ENCODE peak calls at places on chromosomes 2 and 18, in nine cellular contexts. B is ACHN; S is HTR-8/SVneo; E is HEK293T; Q is activated naive CD4-positive, alpha-beta T cell; D is mammary epithelial cell; W is epithelial cell of esophagus; T is NCI-H524 treated with DMSO at 0.1 percent for 48 hours; R is stimulated activated CD8-positive, alpha-beta memory T cell treated with anti-CD3 and anti-CD28 coated beads, Interleukin-15, amount 100 ng/mL, for 24 hours. M is an unnamed sample.
A peak's percentile ranks its signal among the peaks of the same experiment; 100 is the strongest.

GRCh38 chr2:163028807-163029206 is 190.2 kb upstream of the KCNH7 start:
- DNase-seq in B (no peak), S (no peak), E (no peak), Q (no peak), D (peak; percentile 0), W (peak; percentile 2), T (no peak), R (no peak), M (no peak)

GRCh38 chr2:195683174-195683573 is 26.1 kb downstream of the SLC39A10 start:
- DNase-seq in B (no peak), S (no peak), E (no peak), Q (no peak), D (peak; percentile 47), W (no peak), T (no peak), R (no peak), M (no peak)

GRCh38 chr2:157741819-157742484 is 113.3 kb upstream of the ACVR1C start:
- DNase-seq in B (no peak), S (no peak), E (no peak), Q (no peak), D (no peak), W (no peak), T (no peak), R (no peak), M (no peak)

GRCh38 chr2:174561283-174562275 is 36.0 kb downstream of the WIPF1 start:
- DNase-seq in B (no peak), S (no peak), E (no peak), Q (no peak), D (no peak), W (no peak), T (no peak), R (no peak), M (no peak)

GRCh38 chr2:106859498-106859897 is 26.5 kb downstream of the ST6GAL2 start:
- DNase-seq in B (no peak), S (no peak), E (no peak), Q (no peak), D (no peak), W (no peak), T (no peak), R (no peak), M (no peak)

GRCh38 chr18:36349552-36349951 is 52.0 kb downstream of the FHOD3 start:
- DNase-seq in B (peak; percentile 93), S (no peak), E (no peak), Q (no peak), D (no peak), W (peak; percentile 45), T (no peak), R (no peak), M (no peak)

GRCh38 chr18:80200171-80200931 is 47.0 kb downstream of the PARD6G start:
- DNase-seq in B (peak; percentile 42), S (no peak), E (peak; percentile 27), Q (no peak), D (no peak), W (no peak), T (no peak), R (no peak), M (no peak)

GRCh38 chr18:79644006-79644665 is 35.5 kb upstream of the CTDP1 start:
- DNase-seq in B (peak; percentile 54), S (peak; percentile 64), E (peak; percentile 82), Q (peak; percentile 35), D (peak; percentile 32), W (peak; percentile 52), T (no peak), R (peak; percentile 48), M (peak; percentile 6)

GRCh38 chr2:208031608-208032019 is 6.3 kb upstream of the PLEKHM3 start:
- DNase-seq in B (no peak), S (no peak), E (no peak), Q (no peak), D (no peak), W (peak; percentile 64), T (no peak), R (no peak), M (no peak)

GRCh38 chr2:219000569-219000960 is 7.3 kb upstream of the CRYBA2 start:
- DNase-seq in B (no peak), S (no peak), E (no peak), Q (no peak), D (no peak), W (no peak), T (no peak), R (no peak), M (no peak)

M was measured in NCI-H187.